ENCODE peak calls at places on chromosome 15, in ten cellular contexts. J, V, M, P, T, N, U, C, F and E are unnamed samples.

GRCh38 chr15:62533687-62534086 is 368.6 kb upstream of the C2CD4B start:
- DNase-seq in J (no peak), V (no peak), M (peak), P (no peak), T (no peak), N (no peak), U (no peak), C (no peak), F (no peak), E (no peak)

GRCh38 chr15:22979069-22979698 is 984 bp downstream of the CYFIP1 start:
- DNase-seq in J (no peak), V (no peak), M (peak), P (peak), T (peak), N (peak), U (no peak), C (peak), F (peak), E (peak)

GRCh38 chr15:88985547-88986393 is 72.6 kb upstream of the MFGE8 start:
- DNase-seq in J (no peak), V (no peak), M (no peak), P (no peak), T (no peak), N (no peak), U (no peak), C (no peak), F (no peak), E (peak)

GRCh38 chr15:88797648-88798339 is 5.4 kb upstream of the ACAN start:
- DNase-seq in J (no peak), V (no peak), M (no peak), P (no peak), T (no peak), N (no peak), U (no peak), C (no peak), F (no peak), E (no peak)

GRCh38 chr15:40282870-40283614 is at the start of gene ANKRD63:
- DNase-seq in J (peak), V (no peak), M (no peak), P (no peak), T (no peak), N (no peak), U (no peak), C (no peak), F (no peak), E (peak)

GRCh38 chr15:31346367-31347066 is 19.9 kb downstream of the KLF13 start:
- DNase-seq in J (no peak), V (no peak), M (no peak), P (no peak), T (no peak), N (no peak), U (no peak), C (no peak), F (no peak), E (no peak)

GRCh38 chr15:83248151-83248851 is 36.2 kb downstream of the BNC1 start:
- DNase-seq in J (peak), V (no peak), M (peak), P (peak), T (peak), N (peak), U (peak), C (peak), F (peak), E (peak)

GRCh38 chr15:100484419-100484818 is 44.3 kb downstream of the CERS3 start:
- DNase-seq in J (no peak), V (no peak), M (no peak), P (no peak), T (no peak), N (no peak), U (no peak), C (no peak), F (no peak), E (no peak)

GRCh38 chr15:53625962-53626845 is 133.3 kb downstream of the WDR72 start:
- DNase-seq in J (no peak), V (no peak), M (no peak), P (no peak), T (no peak), N (no peak), U (no peak), C (no peak), F (no peak), E (no peak)

GRCh38 chr15:88882745-88883144 is 12.6 kb downstream of the HAPLN3 start:
- DNase-seq in J (no peak), V (no peak), M (peak), P (no peak), T (no peak), N (no peak), U (no peak), C (peak), F (no peak), E (no peak)

GRCh38 chr15:25900901-25901300 is 37.8 kb upstream of the ATP10A start:
- DNase-seq in J (no peak), V (no peak), M (peak), P (no peak), T (no peak), N (no peak), U (peak), C (peak), F (no peak), E (no peak)

GRCh38 chr15:100241572-100242479 is 99.9 kb downstream of the ADAMTS17 start:
- DNase-seq in J (no peak), V (no peak), M (peak), P (peak), T (no peak), N (peak), U (peak), C (peak), F (no peak), E (peak)

GRCh38 chr15:72042865-72043264 is 75.1 kb downstream of the MYO9A start:
- DNase-seq in J (no peak), V (no peak), M (no peak), P (no peak), T (no peak), N (no peak), U (no peak), C (no peak), F (no peak), E (no peak)

GRCh38 chr15:39586387-39587171 is 5.7 kb downstream of the THBS1 start:
- DNase-seq in J (no peak), V (no peak), M (peak), P (peak), T (no peak), N (no peak), U (peak), C (peak), F (no peak), E (no peak)